ENCODE peak calls at places on chromosomes 12 and 14, in six cellular contexts. C is fibroblast of mammary gland, X is cardiac fibroblast, M is brain microvascular endothelial cell, U is adrenal gland, Y is heart right ventricle. P is an unnamed sample.

GRCh38 chr14:64823305-64823985 is 56.3 kb downstream of the SPTB start:
- DNase-seq in C (peak), X (peak), M (peak), U (peak), Y (peak), P (peak)

GRCh38 chr12:56518570-56518969 is 3.0 kb upstream of the RBMS2 start:
- DNase-seq in C (no peak), X (peak), M (no peak), U (no peak), Y (no peak), P (peak)

GRCh38 chr14:81062816-81063215 is 107.4 kb downstream of the TSHR start:
- DNase-seq in C (peak), X (peak), M (no peak), U (no peak), Y (no peak), P (peak)

GRCh38 chr14:63421226-63421625 is 102.5 kb upstream of the GPHB5 start:
- DNase-seq in C (no peak), X (no peak), M (no peak), U (no peak), Y (no peak), P (no peak)

GRCh38 chr12:124861492-124861891 is 2.2 kb downstream of the SCARB1 start:
- DNase-seq in C (peak), X (peak), M (peak), U (peak), Y (peak), P (peak)

GRCh38 chr14:75805646-75806045 is 144.6 kb downstream of the TTLL5 start:
- DNase-seq in C (no peak), X (no peak), M (no peak), U (no peak), Y (no peak), P (no peak)

GRCh38 chr12:24230061-24230460 is 280.6 kb upstream of the SOX5 start:
- DNase-seq in C (no peak), X (no peak), M (no peak), U (no peak), Y (no peak), P (no peak)

GRCh38 chr14:70920608-70921007 is 13.3 kb downstream of the PCNX1 start:
- DNase-seq in C (no peak), X (no peak), M (no peak), U (no peak), Y (no peak), P (no peak)

GRCh38 chr14:60090864-60091519 is 731 bp upstream of the PCNX4 start:
- DNase-seq in C (peak), X (peak), M (peak), U (peak), Y (peak), P (peak)

GRCh38 chr14:75497701-75498100 is 24.6 kb upstream of the BATF start:
- DNase-seq in C (no peak), X (no peak), M (no peak), U (no peak), Y (no peak), P (no peak)

GRCh38 chr12:48966177-48966890 is 5.2 kb downstream of the WNT10B start:
- DNase-seq in C (no peak), X (no peak), M (no peak), U (no peak), Y (no peak), P (no peak)

GRCh38 chr12:100375023-100375737 is 18.3 kb downstream of the SLC17A8 start:
- DNase-seq in C (peak), X (peak), M (no peak), U (no peak), Y (peak), P (peak)

GRCh38 chr12:102992297-102992696 is 34.8 kb downstream of the ASCL1 start:
- DNase-seq in C (no peak), X (no peak), M (no peak), U (no peak), Y (no peak), P (no peak)

GRCh38 chr14:32494566-32495434 is 165.7 kb downstream of the AKAP6 start:
- DNase-seq in C (no peak), X (no peak), M (no peak), U (no peak), Y (no peak), P (no peak)

GRCh38 chr12:107448198-107448597 is 237.4 kb upstream of the PWP1 start:
- DNase-seq in C (peak), X (peak), M (peak), U (no peak), Y (no peak), P (peak)

GRCh38 chr12:59716049-59716448 is 120.2 kb downstream of the SLC16A7 start:
- DNase-seq in C (no peak), X (peak), M (peak), U (no peak), Y (no peak), P (no peak)

GRCh38 chr12:40106655-40107054 is 774 bp upstream of the SLC2A13 start:
- DNase-seq in C (no peak), X (no peak), M (no peak), U (no peak), Y (no peak), P (no peak)

GRCh38 chr12:59283012-59283411 is 312.8 kb upstream of the SLC16A7 start:
- DNase-seq in C (no peak), X (no peak), M (no peak), U (no peak), Y (no peak), P (no peak)

GRCh38 chr12:92827836-92828431 is 101.2 kb downstream of the EEA1 start:
- DNase-seq in C (peak), X (peak), M (peak), U (no peak), Y (no peak), P (peak)

GRCh38 chr12:132018193-132018916 is 68.6 kb downstream of the EP400 start:
- DNase-seq in C (peak), X (peak), M (no peak), U (no peak), Y (no peak), P (no peak)

GRCh38 chr14:95523051-95523817 is 6.8 kb upstream of the SYNE3 start:
- DNase-seq in C (no peak), X (peak), M (no peak), U (no peak), Y (no peak), P (peak)

GRCh38 chr14:102594514-102595175 is 2.2 kb downstream of the RCOR1 start:
- DNase-seq in C (peak), X (peak), M (peak), U (peak), Y (peak), P (peak)

GRCh38 chr12:5201554-5202243 is 158.0 kb downstream of the KCNA5 start:
- DNase-seq in C (peak), X (no peak), M (no peak), U (peak), Y (peak), P (no peak)

GRCh38 chr12:5206401-5207175 is 162.9 kb downstream of the KCNA5 start:
- DNase-seq in C (no peak), X (no peak), M (no peak), U (no peak), Y (no peak), P (no peak)

GRCh38 chr12:5204831-5205230 is 161.2 kb downstream of the KCNA5 start:
- DNase-seq in C (no peak), X (no peak), M (no peak), U (no peak), Y (no peak), P (no peak)

GRCh38 chr12:5203274-5203673 is 159.6 kb downstream of the KCNA5 start:
- DNase-seq in C (no peak), X (no peak), M (no peak), U (no peak), Y (no peak), P (no peak)

DNA sequence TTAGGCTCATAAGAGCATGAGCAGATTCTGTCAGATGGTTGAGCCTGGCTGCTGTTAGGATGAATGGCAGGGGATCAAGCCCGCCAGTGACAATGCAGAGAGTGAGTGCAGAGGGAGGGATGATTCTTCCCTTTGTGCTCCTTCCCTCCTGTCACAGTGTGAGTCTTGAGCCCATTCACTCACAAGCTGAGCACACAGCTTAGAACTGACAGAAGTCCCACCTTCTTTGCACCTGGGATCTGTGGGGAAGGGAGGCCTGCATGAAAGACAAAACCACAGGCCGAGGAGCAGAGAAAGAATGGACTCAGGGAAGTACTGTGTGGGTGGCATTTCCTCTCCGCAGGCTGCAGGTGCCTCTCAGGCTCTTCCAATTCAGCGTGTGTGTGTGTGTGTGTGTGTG is 160.6 kb downstream of the KCNA5 start:
- DNase-seq in C (no peak), X (no peak), M (no peak), U (no peak), Y (no peak), P (no peak)
- TF ChIP-seq CTCF in C (no peak), X (no peak), M (no peak), U (no peak), Y (no peak), P (no peak)

DNA sequence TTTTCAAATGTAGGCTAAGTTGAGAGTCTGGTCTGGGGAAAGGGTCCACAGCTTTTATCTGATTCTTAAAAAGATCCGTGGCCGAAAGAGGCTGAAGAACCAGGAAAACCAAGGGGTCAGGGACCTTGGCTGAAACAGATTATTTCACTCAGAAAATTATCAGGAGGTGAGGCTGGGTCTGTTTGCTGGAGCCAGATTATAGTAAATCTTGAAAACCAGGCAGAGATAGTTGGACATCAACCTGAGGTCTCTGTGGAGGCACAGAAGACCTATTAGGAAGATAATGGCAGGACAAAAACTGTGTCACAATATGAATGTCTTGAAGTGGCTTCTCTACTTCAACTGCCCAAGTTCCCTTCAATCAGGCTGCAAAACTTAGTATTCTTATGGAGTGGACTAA is 1.6 kb upstream of the MED21 start:
- DNase-seq in C (no peak), X (no peak), M (no peak), U (no peak), Y (no peak), P (no peak)
- H3K4me3 ChIP-seq in C (no peak), X (no peak), M (no peak), U (no peak), Y (no peak), P (no peak)

DNA sequence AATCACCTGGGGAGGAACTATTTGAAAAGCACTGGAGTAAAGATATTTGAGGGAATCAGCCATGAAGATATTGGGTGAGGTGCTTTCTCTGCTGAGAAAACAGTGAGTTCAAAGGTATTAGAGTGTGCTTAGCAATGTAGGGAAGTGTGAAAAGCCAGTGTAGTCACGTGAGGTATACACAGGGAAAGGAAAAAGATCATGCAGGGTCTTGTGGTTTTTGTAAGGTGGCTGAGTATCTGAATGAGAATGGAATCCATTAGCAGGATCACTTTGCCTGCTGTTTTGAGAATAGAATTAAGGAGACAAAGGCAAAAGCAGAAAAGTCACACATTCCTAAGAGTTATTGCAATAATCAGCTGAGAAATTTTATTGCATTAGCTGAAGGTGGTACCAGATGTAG is 193.0 kb downstream of the PIK3C2G start:
- DNase-seq in C (no peak), X (no peak), M (no peak), U (no peak), Y (no peak), P (no peak)
- TF ChIP-seq CTCF in C (no peak), X (no peak), M (no peak), U (no peak), Y (no peak), P (no peak)

GRCh38 chr12:30795410-30795659 is 40.6 kb upstream of the CAPRIN2 start:
- DNase-seq in C (no peak), X (no peak), M (peak), U (peak), Y (no peak), P (no peak)
- H3K4me3 ChIP-seq in C (peak), X (peak), M (peak), U (no peak), Y (peak), P (peak)

DNA sequence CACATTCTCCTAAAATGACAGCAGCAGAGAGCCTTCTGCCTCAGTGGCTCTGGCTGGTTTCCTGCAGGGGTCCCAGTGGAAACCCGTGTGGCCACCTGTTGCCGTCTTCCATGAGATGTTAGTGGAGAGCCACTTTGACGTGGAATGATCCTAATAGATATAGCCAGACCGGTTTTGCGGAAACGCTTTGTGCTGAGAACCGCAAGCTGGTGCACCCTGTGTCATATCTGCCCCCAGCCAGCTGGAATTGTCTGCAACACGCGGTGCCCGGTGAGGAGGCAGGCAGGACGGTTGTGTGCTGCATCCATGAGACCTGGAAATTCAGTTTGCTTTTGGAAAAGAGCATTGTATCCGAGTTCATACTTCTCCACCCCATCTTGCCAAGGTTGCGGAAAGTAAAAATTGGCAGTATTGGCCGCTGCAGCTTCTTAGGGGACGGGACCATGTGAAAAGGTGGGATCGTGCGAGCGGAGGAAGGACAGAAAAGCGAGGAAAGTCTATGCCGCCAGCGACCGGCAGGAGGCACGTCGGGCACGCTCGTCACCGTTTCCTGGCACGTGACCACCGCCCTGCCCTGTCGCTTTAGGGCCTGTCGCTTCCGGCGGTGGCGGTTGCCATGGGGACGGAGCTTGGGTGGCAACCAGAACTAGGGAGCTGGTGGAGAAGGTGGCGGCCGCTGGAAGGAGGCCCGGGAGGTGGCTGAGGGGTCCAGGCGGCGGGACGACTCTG is at the start of gene CFAP251:
- DNase-seq in C (no peak), X (peak), M (peak), U (peak), Y (peak), P (peak)
- TF ChIP-seq CTCF in C (no peak), X (peak), M (peak), U (peak), Y (peak), P (peak)

GRCh38 chr12:1781770-1782169 is 38.6 kb upstream of the LRTM2 start:
- DNase-seq in C (no peak), X (no peak), M (no peak), U (no peak), Y (no peak), P (peak)
- H3K4me3 ChIP-seq in C (no peak), X (no peak), M (no peak), U (no peak), Y (no peak), P (no peak)

DNA sequence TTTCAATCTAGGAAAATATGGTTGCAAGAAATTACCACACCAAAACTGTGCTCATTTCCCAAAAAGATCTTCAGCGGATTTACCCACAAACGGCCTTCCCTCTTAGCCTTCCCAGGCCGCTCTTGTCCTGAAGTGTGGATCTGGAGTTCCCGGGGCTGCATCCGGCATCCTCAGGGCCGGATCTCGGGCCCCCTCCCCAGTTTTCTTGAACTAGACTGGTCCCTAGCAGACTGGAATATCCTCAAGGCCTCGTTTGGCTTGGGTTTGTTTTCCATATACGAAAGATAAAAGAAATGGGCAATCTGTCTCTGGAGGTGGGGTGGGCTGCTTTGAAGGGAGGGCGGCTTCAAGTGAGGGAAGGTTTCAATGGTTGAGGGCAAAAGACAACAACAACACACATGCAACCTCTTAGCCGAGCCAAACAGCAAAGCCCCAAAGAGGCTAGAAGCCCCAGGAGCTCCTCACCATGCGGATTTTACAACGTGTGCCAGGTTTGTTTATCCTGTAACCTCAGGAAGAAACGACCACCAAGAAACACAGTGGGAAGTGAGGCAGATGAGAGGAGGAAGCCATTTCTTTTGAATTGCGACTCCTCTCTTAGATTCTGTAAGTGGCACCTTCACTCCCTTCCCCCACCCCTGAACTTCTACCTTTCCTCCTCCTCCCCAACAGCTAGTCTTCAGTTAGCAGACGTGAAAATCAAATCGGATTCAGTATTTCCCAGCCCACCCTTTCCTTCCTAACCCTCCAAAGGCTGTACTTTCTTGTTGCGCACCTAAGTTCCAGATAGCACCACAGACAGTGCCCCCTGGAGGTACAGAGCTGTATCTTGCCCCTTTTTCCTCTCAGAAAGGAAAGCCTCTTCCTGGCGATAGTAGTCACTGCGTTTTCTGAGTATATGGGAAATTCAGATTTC is 2.6 kb downstream of the MYF6 start:
- DNase-seq in C (no peak), X (peak), M (no peak), U (no peak), Y (no peak), P (peak)
- TF ChIP-seq CTCF in C (peak), X (peak), M (peak), U (no peak), Y (no peak), P (peak)

GRCh38 chr14:89422952-89423345 is 5.9 kb upstream of the FOXN3 start:
- DNase-seq in C (no peak), X (no peak), M (no peak), U (no peak), Y (no peak), P (no peak)
- H3K4me3 ChIP-seq in C (no peak), X (no peak), M (no peak), U (no peak), Y (no peak), P (no peak)

GRCh38 chr14:105094193-105094907 is 29.1 kb upstream of the GPR132 start:
- DNase-seq in C (no peak), X (no peak), M (no peak), U (no peak), Y (no peak), P (no peak)

GRCh38 chr14:105092124-105092911 is 27.1 kb upstream of the GPR132 start:
- DNase-seq in C (no peak), X (no peak), M (no peak), U (no peak), Y (no peak), P (no peak)

GRCh38 chr14:105095236-105095805 is 30.1 kb upstream of the GPR132 start:
- DNase-seq in C (no peak), X (no peak), M (no peak), U (no peak), Y (no peak), P (no peak)

GRCh38 chr14:105092912-105093425 is 27.7 kb upstream of the GPR132 start:
- DNase-seq in C (no peak), X (peak), M (peak), U (peak), Y (peak), P (peak)

DNA sequence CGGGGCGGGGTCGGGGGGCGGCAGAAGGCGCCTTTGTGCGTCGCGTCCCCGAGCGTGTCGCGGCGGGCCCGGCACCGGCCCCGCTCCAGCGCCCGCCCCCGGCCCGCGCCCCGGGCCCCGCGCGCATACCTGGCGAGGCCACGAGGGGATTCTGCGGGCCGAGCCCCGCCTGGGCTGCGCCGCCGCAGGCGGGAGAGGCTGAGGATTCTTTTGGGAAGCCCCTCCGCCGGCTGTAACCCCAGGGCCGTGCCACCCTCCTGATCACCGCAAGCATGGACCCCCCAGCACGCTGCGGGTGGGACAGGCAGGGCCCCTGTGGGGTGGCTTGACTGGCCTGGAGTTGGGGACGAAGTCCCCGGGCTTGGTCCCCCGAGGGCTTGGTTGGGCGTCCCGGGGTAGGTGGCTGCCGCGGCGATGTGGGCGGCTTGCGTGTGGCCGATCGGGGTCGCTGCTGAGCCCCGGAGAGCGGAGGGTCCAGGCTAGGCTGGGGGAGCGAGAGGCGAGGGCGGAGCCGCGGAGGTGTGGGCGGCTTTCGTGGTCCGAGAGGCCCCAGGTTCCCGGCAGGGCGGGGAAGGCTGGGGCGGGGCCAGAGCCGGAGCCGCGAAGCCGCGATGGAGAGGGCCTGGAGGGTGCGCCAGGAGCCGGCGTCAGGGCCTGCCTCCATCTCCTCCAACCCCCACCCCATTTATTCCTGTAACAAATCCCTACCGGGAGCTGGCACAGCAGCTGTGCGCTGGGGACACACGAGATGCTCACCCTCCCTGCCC is 28.4 kb upstream of the GPR132 start:
- DNase-seq in C (peak), X (peak), M (peak), U (no peak), Y (peak), P (peak)
- TF ChIP-seq CTCF in C (no peak), X (peak), M (peak), U (no peak), Y (peak), P (peak)

P was measured in fibroblast of pulmonary artery.